ENCODE peak calls at places on chromosomes 7 and 10, in five cellular contexts. One of them, this sample, is unnamed.

GRCh38 chr10:119199231-119199992 is 8.0 kb upstream of the GRK5 start:
- DNase-seq in thyroid gland: peak
- DNase-seq in AG04450: no peak
- DNase-seq in spleen: no peak
- DNase-seq in HCT116: peak
- DNase-seq in this sample: peak

GRCh38 chr10:52442576-52442975 is 128.5 kb downstream of the DKK1 start:
- DNase-seq in thyroid gland: no peak
- DNase-seq in AG04450: no peak
- DNase-seq in spleen: no peak
- DNase-seq in HCT116: no peak
- DNase-seq in this sample: peak

GRCh38 chr10:132632091-132632561 is 94.5 kb downstream of the INPP5A start:
- DNase-seq in thyroid gland: no peak
- DNase-seq in AG04450: no peak
- DNase-seq in spleen: peak
- DNase-seq in HCT116: no peak
- DNase-seq in this sample: no peak

GRCh38 chr7:69402696-69403095 is 195.6 kb upstream of the AUTS2 start:
- DNase-seq in thyroid gland: no peak
- DNase-seq in AG04450: no peak
- DNase-seq in spleen: peak
- DNase-seq in HCT116: no peak
- DNase-seq in this sample: no peak

GRCh38 chr7:31853380-31853779 is 166.4 kb downstream of the PPP1R17 start:
- DNase-seq in thyroid gland: no peak
- DNase-seq in AG04450: no peak
- DNase-seq in spleen: no peak
- DNase-seq in HCT116: no peak
- DNase-seq in this sample: no peak

GRCh38 chr7:115191506-115191905 is 269.6 kb downstream of the MDFIC start:
- DNase-seq in thyroid gland: no peak
- DNase-seq in AG04450: no peak
- DNase-seq in spleen: no peak
- DNase-seq in HCT116: no peak
- DNase-seq in this sample: no peak

GRCh38 chr10:125370578-125370977 is 210.2 kb upstream of the CTBP2 start:
- DNase-seq in thyroid gland: peak
- DNase-seq in AG04450: no peak
- DNase-seq in spleen: no peak
- DNase-seq in HCT116: peak
- DNase-seq in this sample: no peak

GRCh38 chr7:50751136-50751535 is 31.6 kb downstream of the GRB10 start:
- DNase-seq in thyroid gland: no peak
- DNase-seq in AG04450: no peak
- DNase-seq in spleen: no peak
- DNase-seq in HCT116: no peak
- DNase-seq in this sample: no peak

GRCh38 chr10:70901276-70901878 is 13.0 kb upstream of the PCBD1 start:
- DNase-seq in thyroid gland: no peak
- DNase-seq in AG04450: no peak
- DNase-seq in spleen: no peak
- DNase-seq in HCT116: no peak
- DNase-seq in this sample: no peak

GRCh38 chr10:18400201-18400910 is 251.0 kb downstream of the NSUN6 start:
- DNase-seq in thyroid gland: no peak
- DNase-seq in AG04450: no peak
- DNase-seq in spleen: no peak
- DNase-seq in HCT116: no peak
- DNase-seq in this sample: no peak

GRCh38 chr10:68087338-68088029 is 12.4 kb upstream of the HERC4 start:
- DNase-seq in thyroid gland: no peak
- DNase-seq in AG04450: no peak
- DNase-seq in spleen: no peak
- DNase-seq in HCT116: no peak
- DNase-seq in this sample: no peak

GRCh38 chr10:452512-453504 is 236.7 kb downstream of the DIP2C start:
- DNase-seq in thyroid gland: no peak
- DNase-seq in AG04450: no peak
- DNase-seq in spleen: peak
- DNase-seq in HCT116: no peak
- DNase-seq in this sample: no peak

GRCh38 chr10:69073025-69073424 is 14.9 kb upstream of the SRGN start:
- DNase-seq in thyroid gland: no peak
- DNase-seq in AG04450: no peak
- DNase-seq in spleen: no peak
- DNase-seq in HCT116: no peak
- DNase-seq in this sample: no peak

GRCh38 chr7:90061077-90061476 is 93.2 kb upstream of the STEAP1 start:
- DNase-seq in thyroid gland: no peak
- DNase-seq in AG04450: no peak
- DNase-seq in spleen: no peak
- DNase-seq in HCT116: no peak
- DNase-seq in this sample: no peak

GRCh38 chr10:43322769-43323168 is 48.7 kb upstream of the FXYD4 start:
- DNase-seq in thyroid gland: peak
- DNase-seq in AG04450: no peak
- DNase-seq in spleen: peak
- DNase-seq in HCT116: no peak
- DNase-seq in this sample: no peak

GRCh38 chr10:110083884-110084283 is 76.1 kb downstream of the ADD3 start:
- DNase-seq in thyroid gland: no peak
- DNase-seq in AG04450: no peak
- DNase-seq in spleen: no peak
- DNase-seq in HCT116: no peak
- DNase-seq in this sample: no peak

GRCh38 chr7:150351587-150352194 is 10.3 kb upstream of the RARRES2 start:
- DNase-seq in thyroid gland: no peak
- DNase-seq in AG04450: no peak
- DNase-seq in spleen: no peak
- DNase-seq in HCT116: no peak
- DNase-seq in this sample: no peak

GRCh38 chr7:17105701-17106100 is 192.8 kb upstream of the AHR start:
- DNase-seq in thyroid gland: no peak
- DNase-seq in AG04450: no peak
- DNase-seq in spleen: no peak
- DNase-seq in HCT116: no peak
- DNase-seq in this sample: no peak

GRCh38 chr7:102431617-102432298 is 1.6 kb upstream of the ORAI2 start:
- DNase-seq in thyroid gland: peak
- DNase-seq in AG04450: no peak
- DNase-seq in spleen: peak
- DNase-seq in HCT116: no peak
- DNase-seq in this sample: no peak

GRCh38 chr10:77586719-77587423 is 50.7 kb downstream of the KCNMA1 start:
- DNase-seq in thyroid gland: peak
- DNase-seq in AG04450: peak
- DNase-seq in spleen: peak
- DNase-seq in HCT116: no peak
- DNase-seq in this sample: no peak

GRCh38 chr10:828191-828590 is 103.3 kb downstream of the LARP4B start:
- DNase-seq in thyroid gland: no peak
- DNase-seq in AG04450: no peak
- DNase-seq in spleen: no peak
- DNase-seq in HCT116: no peak
- DNase-seq in this sample: no peak

DNA sequence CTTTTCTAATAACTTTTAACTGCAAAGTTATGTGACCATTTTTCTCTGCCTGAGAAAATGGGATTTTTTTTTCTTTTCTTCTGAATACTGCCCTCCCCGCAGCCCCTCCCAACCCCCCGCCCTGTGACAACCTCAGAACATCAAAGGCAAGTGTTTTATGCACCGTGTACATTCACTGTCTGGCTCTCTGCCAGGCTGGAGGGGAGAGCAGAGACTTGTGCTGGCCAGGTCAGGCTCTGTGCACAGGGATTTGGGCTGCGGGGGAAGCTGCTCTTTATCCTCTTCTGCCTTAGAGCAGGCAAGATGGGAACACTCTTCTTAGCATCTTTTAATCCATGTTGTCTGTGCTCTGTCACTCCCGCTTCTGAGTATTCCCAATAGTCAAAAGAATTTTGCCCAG is 195.1 kb downstream of the CCSER2 start:
- DNase-seq in thyroid gland: peak
- DNase-seq in AG04450: no peak
- DNase-seq in spleen: no peak
- DNase-seq in HCT116: no peak
- DNase-seq in this sample: no peak
- H3K27ac ChIP-seq in thyroid gland: no peak
- H3K27ac ChIP-seq in AG04450: no peak
- H3K27ac ChIP-seq in spleen: no peak
- H3K27ac ChIP-seq in HCT116: no peak
- H3K27ac ChIP-seq in this sample: no peak

GRCh38 chr10:5710854-5711253 is 26.2 kb downstream of the TASOR2 start:
- DNase-seq in thyroid gland: no peak
- DNase-seq in AG04450: no peak
- DNase-seq in spleen: no peak
- DNase-seq in HCT116: no peak
- DNase-seq in this sample: no peak

GRCh38 chr10:5708356-5708755 is 23.7 kb downstream of the TASOR2 start:
- DNase-seq in thyroid gland: no peak
- DNase-seq in AG04450: no peak
- DNase-seq in spleen: no peak
- DNase-seq in HCT116: no peak
- DNase-seq in this sample: no peak

GRCh38 chr10:5711637-5712036 is 27.0 kb downstream of the TASOR2 start:
- DNase-seq in thyroid gland: no peak
- DNase-seq in AG04450: no peak
- DNase-seq in spleen: no peak
- DNase-seq in HCT116: no peak
- DNase-seq in this sample: no peak

DNA sequence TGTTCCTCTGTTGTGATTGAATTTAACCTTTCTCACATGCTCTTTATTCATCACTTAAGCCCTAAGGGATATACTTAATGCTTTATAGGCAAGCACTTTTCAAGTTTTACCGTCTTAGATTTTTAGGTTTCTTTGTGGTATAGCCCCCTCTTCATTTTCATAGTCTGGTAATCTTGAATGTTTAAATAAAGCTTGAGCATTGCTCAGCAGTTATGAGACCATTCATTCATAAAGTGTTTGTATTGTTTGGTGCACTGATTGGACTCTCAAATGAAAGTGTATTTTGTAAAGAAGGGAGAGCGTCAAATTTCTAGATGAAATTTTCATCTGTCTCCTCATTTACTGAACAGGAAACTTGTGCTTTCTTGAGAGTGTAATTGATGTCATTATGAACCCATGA is 25.2 kb downstream of the TASOR2 start:
- DNase-seq in thyroid gland: no peak
- DNase-seq in AG04450: no peak
- DNase-seq in spleen: no peak
- DNase-seq in HCT116: no peak
- DNase-seq in this sample: no peak
- H3K27ac ChIP-seq in thyroid gland: peak
- H3K27ac ChIP-seq in AG04450: no peak
- H3K27ac ChIP-seq in spleen: peak
- H3K27ac ChIP-seq in HCT116: no peak
- H3K27ac ChIP-seq in this sample: no peak

GRCh38 chr10:96341219-96342182 is 17.3 kb downstream of the OPALIN start:
- DNase-seq in thyroid gland: no peak
- DNase-seq in AG04450: no peak
- DNase-seq in spleen: no peak
- DNase-seq in HCT116: no peak
- DNase-seq in this sample: no peak
- H3K27ac ChIP-seq in thyroid gland: no peak
- H3K27ac ChIP-seq in AG04450: no peak
- H3K27ac ChIP-seq in spleen: no peak
- H3K27ac ChIP-seq in HCT116: no peak
- H3K27ac ChIP-seq in this sample: no peak

GRCh38 chr10:128056303-128057050 is 69.7 kb downstream of the MKI67 start:
- DNase-seq in thyroid gland: no peak
- DNase-seq in AG04450: no peak
- DNase-seq in spleen: peak
- DNase-seq in HCT116: no peak
- DNase-seq in this sample: no peak
- H3K27ac ChIP-seq in thyroid gland: no peak
- H3K27ac ChIP-seq in AG04450: no peak
- H3K27ac ChIP-seq in spleen: peak
- H3K27ac ChIP-seq in HCT116: no peak
- H3K27ac ChIP-seq in this sample: no peak

GRCh38 chr7:116585392-116585791 is 60.6 kb downstream of the CAV1 start:
- DNase-seq in thyroid gland: no peak
- DNase-seq in AG04450: no peak
- DNase-seq in spleen: no peak
- DNase-seq in HCT116: no peak
- DNase-seq in this sample: no peak

GRCh38 chr7:116588641-116589594 is 64.1 kb downstream of the CAV1 start:
- DNase-seq in thyroid gland: no peak
- DNase-seq in AG04450: no peak
- DNase-seq in spleen: no peak
- DNase-seq in HCT116: peak
- DNase-seq in this sample: peak

GRCh38 chr7:116585967-116586366 is 61.1 kb downstream of the CAV1 start:
- DNase-seq in thyroid gland: no peak
- DNase-seq in AG04450: no peak
- DNase-seq in spleen: no peak
- DNase-seq in HCT116: no peak
- DNase-seq in this sample: no peak

GRCh38 chr7:116591202-116592040 is 66.6 kb downstream of the CAV1 start:
- DNase-seq in thyroid gland: no peak
- DNase-seq in AG04450: no peak
- DNase-seq in spleen: no peak
- DNase-seq in HCT116: peak
- DNase-seq in this sample: peak

DNA sequence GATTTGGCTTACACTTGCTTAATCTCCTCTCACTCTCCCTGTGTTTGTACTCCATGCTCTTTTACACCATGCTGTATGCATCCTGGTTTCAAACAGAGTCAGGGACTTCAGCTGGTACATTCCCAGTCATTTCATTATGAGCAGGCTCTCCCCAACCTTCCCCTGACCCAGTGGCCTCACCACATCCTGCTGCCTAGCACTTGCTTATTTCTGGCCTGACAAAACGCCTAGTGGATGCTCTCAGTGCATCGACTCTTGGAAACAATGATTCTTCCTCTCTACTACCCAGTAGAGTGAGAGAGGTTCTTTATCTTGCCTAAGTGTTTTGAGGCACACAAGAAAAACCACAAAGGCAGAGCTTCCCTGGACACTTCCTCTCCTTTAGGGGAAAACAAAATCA is 63.4 kb downstream of the CAV1 start:
- DNase-seq in thyroid gland: no peak
- DNase-seq in AG04450: no peak
- DNase-seq in spleen: peak
- DNase-seq in HCT116: no peak
- DNase-seq in this sample: no peak
- H3K27ac ChIP-seq in thyroid gland: peak
- H3K27ac ChIP-seq in AG04450: peak
- H3K27ac ChIP-seq in spleen: peak
- H3K27ac ChIP-seq in HCT116: peak
- H3K27ac ChIP-seq in this sample: peak

GRCh38 chr7:64997164-64997908 is 6.5 kb upstream of the ZNF117 start:
- DNase-seq in thyroid gland: no peak
- DNase-seq in AG04450: no peak
- DNase-seq in spleen: no peak
- DNase-seq in HCT116: no peak
- DNase-seq in this sample: no peak
- H3K27ac ChIP-seq in thyroid gland: no peak
- H3K27ac ChIP-seq in AG04450: peak
- H3K27ac ChIP-seq in spleen: peak
- H3K27ac ChIP-seq in HCT116: no peak
- H3K27ac ChIP-seq in this sample: no peak

This sample was measured in Panc1.